ENCODE peak calls at places on chromosomes 13 and 19, in five cellular contexts. C, I, M, Y and E are unnamed samples.

GRCh38 chr19:3146677-3147100 is 10.9 kb downstream of the GNA15 start:
- DNase-seq in Y (peak; percentile 42), C (no peak), I (no peak), M (peak; percentile 74), E (peak; percentile 69)

GRCh38 chr13:78709028-78709427 is 50.1 kb upstream of the OBI1 start:
- DNase-seq in I (no peak), M (no peak), Y (no peak), C (no peak), E (no peak)

GRCh38 chr13:63367522-63368198 is 1952.0 kb upstream of the PCDH20 start:
- DNase-seq in I (peak; percentile 4), M (no peak), Y (no peak), C (no peak), E (no peak)

GRCh38 chr19:6352381-6353165 is 8.8 kb upstream of the CLPP start:
- DNase-seq in M (no peak), Y (no peak), I (no peak), C (no peak), E (no peak)

GRCh38 chr13:101397742-101398141 is 18.6 kb downstream of the NALCN start:
- DNase-seq in C (no peak), M (no peak), I (peak; percentile 73), Y (no peak), E (no peak)

GRCh38 chr19:34364830-34365462 is at the start of gene GPI:
- DNase-seq in M (peak; percentile 66), C (peak; percentile 82), I (peak; percentile 24), Y (peak; percentile 70), E (peak; percentile 71)

GRCh38 chr13:91158015-91158390 is 189.5 kb upstream of the MIR17HG start:
- DNase-seq in I (no peak), Y (no peak), M (no peak), C (no peak), E (no peak)

GRCh38 chr13:113744197-113745000 is 14.6 kb upstream of the TMEM255B start:
- DNase-seq in I (no peak), C (peak; percentile 95), M (no peak), Y (no peak), E (no peak)

GRCh38 chr19:16714702-16715294 is 4.8 kb upstream of the NWD1 start:
- DNase-seq in I (peak; percentile 19), Y (peak; percentile 59), M (peak; percentile 16), C (peak; percentile 45), E (peak; percentile 58)

GRCh38 chr19:6392219-6393073 is 518 bp downstream of the GTF2F1 start:
- DNase-seq in C (no peak), Y (no peak), I (no peak), M (no peak), E (no peak)

GRCh38 chr13:74046461-74046860 is 87.7 kb downstream of the KLF12 start:
- DNase-seq in M (no peak), Y (no peak), C (no peak), I (no peak), E (no peak)